ENCODE peak calls at places on chromosomes 3 and 15, in nine cellular contexts. H is stomach, M is transverse colon, G is esophagus squamous epithelium, L is prostate gland, I is testis, P is heart left ventricle, X is adrenal gland, D is uterus. N is an unnamed sample.

GRCh38 chr3:59422312-59422711 is 372.5 kb upstream of the CFAP20DC start:
- DNase-seq in D (no peak), X (no peak), H (no peak), L (no peak), I (no peak), M (no peak), G (no peak), P (no peak), N (no peak)

GRCh38 chr3:196518999-196519737 is 4.0 kb upstream of the SMCO1 start:
- DNase-seq in D (no peak), M (peak; percentile 60), X (peak; percentile 75), L (peak; percentile 45), P (no peak), G (no peak), H (peak; percentile 67), I (peak; percentile 77), N (peak; percentile 71)

GRCh38 chr15:77186518-77187095 is 115.7 kb upstream of the TSPAN3 start:
- DNase-seq in H (no peak), X (peak; percentile 5), G (no peak), D (no peak), L (no peak), M (no peak), P (no peak), I (no peak), N (no peak)

GRCh38 chr3:85808750-85809149 is 850.0 kb downstream of the CADM2 start:
- DNase-seq in X (no peak), D (no peak), L (no peak), H (no peak), P (no peak), I (no peak), M (no peak), G (no peak), N (no peak)

GRCh38 chr3:120102674-120103073 is 8.4 kb upstream of the GSK3B start:
- DNase-seq in M (no peak), X (no peak), H (peak; percentile 63), P (no peak), I (no peak), L (peak; percentile 50), G (no peak), D (no peak), N (no peak)

GRCh38 chr3:160885791-160886286 is 129.8 kb downstream of the PPM1L start:
- DNase-seq in L (no peak), H (peak; percentile 44), M (peak; percentile 74), I (peak; percentile 86), D (peak; percentile 74), P (peak; percentile 84), G (peak; percentile 1), X (peak; percentile 45), N (peak; percentile 97)

GRCh38 chr3:125234831-125235230 is 22.3 kb upstream of the SLC12A8 start:
- DNase-seq in I (no peak), D (no peak), G (no peak), P (no peak), L (no peak), H (no peak), X (no peak), M (no peak), N (no peak)

GRCh38 chr3:32848215-32848614 is 30.4 kb downstream of the TRIM71 start:
- DNase-seq in I (no peak), P (no peak), M (no peak), L (no peak), D (no peak), X (peak; percentile 73), H (no peak), G (no peak), N (no peak)

GRCh38 chr15:99474981-99475753 is 90.6 kb upstream of the MEF2A start:
- DNase-seq in X (no peak), L (no peak), M (no peak), G (no peak), H (no peak), D (no peak), I (peak; percentile 53), P (peak; percentile 88), N (peak; percentile 17)

GRCh38 chr3:114904633-114905032 is 242.5 kb downstream of the ZBTB20 start:
- DNase-seq in D (no peak), I (no peak), H (no peak), P (no peak), L (no peak), M (no peak), X (no peak), G (no peak), N (no peak)

GRCh38 chr3:134453631-134454030 is 32.2 kb downstream of the ANAPC13 start:
- DNase-seq in D (no peak), H (no peak), G (no peak), L (no peak), P (no peak), X (no peak), M (no peak), I (no peak), N (no peak)

GRCh38 chr3:191414732-191415131 is 46.2 kb upstream of the PYDC2 start:
- DNase-seq in I (no peak), M (no peak), X (no peak), L (no peak), G (no peak), P (no peak), D (no peak), H (no peak), N (no peak)

GRCh38 chr3:83092521-83093221 is 1331.2 kb upstream of the GBE1 start:
- DNase-seq in X (no peak), G (no peak), D (no peak), I (no peak), H (peak; percentile 39), M (no peak), L (no peak), P (no peak), N (no peak)

GRCh38 chr3:72738752-72739520 is 109.3 kb downstream of the SHQ1 start:
- DNase-seq in H (peak; percentile 50), L (peak; percentile 53), P (peak; percentile 72), D (no peak), G (no peak), I (peak; percentile 67), M (peak; percentile 67), X (peak; percentile 50), N (no peak)

GRCh38 chr3:30729512-30729911 is 123.1 kb downstream of the TGFBR2 start:
- DNase-seq in P (no peak), M (no peak), X (no peak), G (no peak), L (no peak), D (no peak), I (no peak), H (no peak), N (no peak)

GRCh38 chr3:174548841-174549623 is 310.1 kb upstream of the NAALADL2 start:
- DNase-seq in L (no peak), G (no peak), X (no peak), M (no peak), H (no peak), P (no peak), I (no peak), D (no peak), N (no peak)

GRCh38 chr3:177580437-177580836 is 383.2 kb upstream of the TBL1XR1 start:
- DNase-seq in L (no peak), M (no peak), P (no peak), D (no peak), X (no peak), G (no peak), H (no peak), I (no peak), N (no peak)

GRCh38 chr3:23806322-23807160 is 786 bp downstream of the UBE2E1 start:
- DNase-seq in M (peak; percentile 24), X (peak; percentile 11), H (no peak), L (no peak), P (peak; percentile 69), G (no peak), I (peak; percentile 35), D (peak; percentile 42), N (no peak)

GRCh38 chr3:126126292-126126691 is 42.4 kb upstream of the SLC41A3 start:
- DNase-seq in G (no peak), M (no peak), I (no peak), D (peak; percentile 4), L (no peak), P (peak; percentile 44), H (peak; percentile 15), X (peak; percentile 0), N (no peak)

GRCh38 chr3:45180051-45180450 is 33.9 kb upstream of the CDCP1 start:
- DNase-seq in I (no peak), G (no peak), H (no peak), X (no peak), L (no peak), M (no peak), P (no peak), D (no peak), N (peak; percentile 53)

GRCh38 chr3:50484681-50485263 is 18.7 kb downstream of the CACNA2D2 start:
- DNase-seq in L (no peak), G (no peak), I (no peak), P (no peak), M (peak; percentile 22), D (no peak), X (no peak), H (no peak), N (no peak)

GRCh38 chr3:10196389-10197052 is 31.8 kb downstream of the IRAK2 start:
- DNase-seq in D (no peak), I (peak; percentile 37), G (no peak), M (peak; percentile 33), P (no peak), H (no peak), X (peak; percentile 62), L (no peak), N (peak; percentile 47)
- H3K4me1 ChIP-seq in D (peaks cover 12% of the 10 kb centered on the region), I (peaks cover 52% of the 10 kb centered on the region), G (peaks cover 55% of the 10 kb centered on the region), M (peaks cover 58% of the 10 kb centered on the region), P (peaks cover 57% of the 10 kb centered on the region), H (peaks cover 52% of the 10 kb centered on the region), X (peaks cover 50% of the 10 kb centered on the region), L (peaks cover 30% of the 10 kb centered on the region), N (peaks cover 67% of the 10 kb centered on the region)

DNA sequence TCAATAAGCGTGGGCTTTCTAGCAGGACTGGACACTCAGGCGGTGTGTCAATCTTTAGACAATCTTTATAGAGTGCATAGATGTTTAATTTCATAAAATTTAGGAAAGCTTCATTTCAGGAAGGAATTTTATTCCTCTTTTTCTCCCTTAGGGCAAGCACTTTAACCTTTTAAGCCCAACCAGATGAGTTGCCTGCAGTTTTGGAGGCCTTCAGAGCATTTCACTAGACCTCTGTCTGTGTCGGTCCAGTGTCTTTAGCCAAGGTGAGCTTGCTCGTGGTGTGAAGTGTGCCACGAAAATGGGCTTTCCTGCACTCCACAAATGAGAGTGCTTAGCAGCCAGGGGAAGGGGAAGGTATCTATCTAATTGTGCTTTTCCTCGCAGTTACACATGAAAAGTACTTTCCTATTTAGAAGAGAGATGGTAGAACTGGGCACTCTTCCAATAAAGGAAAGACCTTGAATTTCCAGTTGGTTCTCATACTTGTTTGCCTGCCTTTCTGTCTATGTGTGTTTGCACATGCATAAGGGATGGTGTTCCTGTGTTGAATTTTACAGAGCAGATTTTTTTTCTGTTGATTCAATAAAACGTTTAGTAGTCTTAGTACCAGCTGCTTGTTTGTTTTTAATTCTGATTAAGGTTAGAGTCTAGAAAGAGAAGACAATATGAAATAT is 53.6 kb downstream of the FEZF2 start:
- DNase-seq in P (no peak), D (no peak), H (no peak), X (no peak), G (no peak), M (no peak), L (peak; percentile 70), I (no peak), N (no peak)
- H3K4me3 ChIP-seq in P (peak overlapping the region; percentile 65), D (peak overlapping the region; percentile 51), H (peak overlapping the region; percentile 53), X (no peak overlapping the region), G (peak overlapping the region; percentile 39), M (peak overlapping the region; percentile 50), L (peak overlapping the region; percentile 44), I (peak overlapping the region; percentile 74), N (peak overlapping the region; percentile 58)

GRCh38 chr3:52532517-52532837 is 1.2 kb downstream of the NT5DC2 start:
- DNase-seq in L (no peak), P (no peak), G (no peak), M (peak; percentile 62), D (peak; percentile 22), X (peak; percentile 50), H (peak; percentile 41), I (no peak), N (peak; percentile 14)
- TF ChIP-seq POLR2A in L (no peak), P (no peak), G (no peak), M (no peak), D (no peak), X (no peak), H (no peak), I (no peak), N (no peak)

GRCh38 chr3:14389133-14390115 is 13.0 kb upstream of the SLC6A6 start:
- DNase-seq in P (no peak), I (no peak), M (no peak), G (no peak), H (no peak), X (no peak), L (no peak), D (no peak), N (no peak)
- H3K4me1 ChIP-seq in P (no peaks in the 10 kb centered on the region), I (no peaks in the 10 kb centered on the region), M (peaks cover 11% of the 10 kb centered on the region), G (peaks cover 4% of the 10 kb centered on the region), H (no peaks in the 10 kb centered on the region), X (peaks cover 10% of the 10 kb centered on the region), L (no peaks in the 10 kb centered on the region), D (no peaks in the 10 kb centered on the region), N (peaks cover 31% of the 10 kb centered on the region)